ENCODE peak calls at places on chromosomes 4 and X, in four cellular contexts. One of them, this sample, is unnamed.

GRCh38 chr4:152983774-152984411 is 47.8 kb downstream of the FHDC1 start:
- DNase-seq in A549: peak
- DNase-seq in K562: no peak
- DNase-seq in WTC11: no peak
- DNase-seq in this sample: no peak

GRCh38 chrX:3526084-3526483 is 179.6 kb upstream of the MXRA5 start:
- DNase-seq in K562: no peak
- DNase-seq in A549: no peak
- DNase-seq in WTC11: no peak
- DNase-seq in this sample: no peak

GRCh38 chrX:115226929-115227328 is 7.0 kb downstream of the LRCH2 start:
- DNase-seq in K562: no peak
- DNase-seq in WTC11: peak
- DNase-seq in A549: peak
- DNase-seq in this sample: peak

GRCh38 chrX:16834811-16835210 is 35.4 kb downstream of the RBBP7 start:
- DNase-seq in A549: no peak
- DNase-seq in K562: no peak
- DNase-seq in WTC11: no peak
- DNase-seq in this sample: no peak

GRCh38 chrX:2654436-2655340 is 36.4 kb upstream of the CD99 start:
- DNase-seq in A549: peak
- DNase-seq in WTC11: no peak
- DNase-seq in K562: peak
- DNase-seq in this sample: peak

GRCh38 chrX:71216446-71216845 is 6.6 kb upstream of the GJB1 start:
- DNase-seq in A549: no peak
- DNase-seq in K562: no peak
- DNase-seq in WTC11: no peak
- DNase-seq in this sample: peak

GRCh38 chr4:189092596-189092995 is 848.1 kb upstream of the FRG1 start:
- DNase-seq in A549: no peak
- DNase-seq in WTC11: no peak
- DNase-seq in K562: no peak
- DNase-seq in this sample: no peak

GRCh38 chrX:106619797-106620196 is 8.0 kb downstream of the RADX start:
- DNase-seq in K562: no peak
- DNase-seq in A549: peak
- DNase-seq in WTC11: no peak
- DNase-seq in this sample: no peak

GRCh38 chr4:70687821-70688794 is at the start of gene UTP3:
- DNase-seq in K562: peak
- DNase-seq in A549: peak
- DNase-seq in WTC11: peak
- DNase-seq in this sample: peak

GRCh38 chr4:70688795-70689231 is 481 bp downstream of the UTP3 start:
- DNase-seq in WTC11: no peak
- DNase-seq in K562: peak
- DNase-seq in A549: no peak
- DNase-seq in this sample: no peak
- TF ChIP-seq HMGXB4 in WTC11: no peak
- TF ChIP-seq HMGXB4 in K562: no peak
- TF ChIP-seq HMGXB4 in A549: no peak
- TF ChIP-seq HMGXB4 in this sample: no peak

DNA sequence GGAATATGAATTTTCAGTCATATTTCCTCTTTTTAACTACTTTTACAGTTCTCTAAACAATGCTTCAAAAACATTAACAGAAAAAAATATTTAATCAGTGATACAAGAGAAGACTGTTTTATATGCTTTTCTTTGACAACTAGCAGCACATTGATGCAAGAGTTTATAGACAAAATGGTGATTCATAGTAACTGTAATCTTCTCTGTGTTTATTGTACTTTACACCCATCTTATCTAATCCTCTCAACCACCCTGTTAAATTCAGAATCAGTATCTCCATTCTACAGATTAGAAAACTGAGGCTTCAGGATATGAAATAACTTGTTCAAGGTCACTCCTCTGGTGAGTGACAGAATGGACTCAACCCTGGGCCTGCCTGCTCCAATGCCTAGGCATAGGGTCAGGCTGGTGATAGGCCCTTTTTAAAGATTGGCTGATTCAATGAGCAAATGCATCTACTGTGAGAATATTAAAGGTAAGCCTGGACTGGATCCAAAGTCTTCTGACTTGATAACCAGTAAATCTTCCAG is 26.1 kb upstream of the TMEM184C start:
- DNase-seq in A549: no peak
- DNase-seq in K562: no peak
- DNase-seq in WTC11: no peak
- DNase-seq in this sample: no peak
- TF ChIP-seq HMGXB4 in A549: no peak
- TF ChIP-seq HMGXB4 in K562: no peak
- TF ChIP-seq HMGXB4 in WTC11: no peak
- TF ChIP-seq HMGXB4 in this sample: no peak

GRCh38 chrX:101231080-101231479 is 11.5 kb downstream of the DRP2 start:
- DNase-seq in A549: no peak
- DNase-seq in K562: no peak
- DNase-seq in WTC11: no peak
- DNase-seq in this sample: no peak

GRCh38 chrX:101223226-101223625 is 3.6 kb downstream of the DRP2 start:
- DNase-seq in A549: no peak
- DNase-seq in WTC11: no peak
- DNase-seq in K562: no peak
- DNase-seq in this sample: no peak

GRCh38 chrX:101230636-101231035 is 11.1 kb downstream of the DRP2 start:
- DNase-seq in A549: no peak
- DNase-seq in K562: no peak
- DNase-seq in WTC11: no peak
- DNase-seq in this sample: no peak

GRCh38 chrX:101232316-101232715 is 12.7 kb downstream of the DRP2 start:
- DNase-seq in WTC11: no peak
- DNase-seq in K562: no peak
- DNase-seq in A549: no peak
- DNase-seq in this sample: no peak

DNA sequence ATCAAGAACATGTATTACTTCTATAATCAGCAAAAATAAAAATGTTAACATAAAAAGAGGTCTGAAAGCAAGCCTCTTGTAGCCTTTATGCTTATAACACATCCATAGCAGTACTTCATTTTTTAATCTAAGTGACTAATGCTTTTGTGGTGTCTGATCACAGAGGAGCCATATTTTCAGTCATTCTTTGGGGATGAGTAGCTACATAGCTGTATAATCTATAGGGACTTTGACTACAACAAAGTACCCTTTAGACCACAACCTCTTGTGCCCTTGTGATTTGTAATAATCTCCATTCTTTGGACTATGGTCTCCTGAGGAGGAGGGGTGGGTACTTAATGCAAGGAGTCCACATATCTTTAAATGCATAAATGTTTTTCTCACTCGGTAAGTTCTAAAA is 9.6 kb downstream of the DRP2 start:
- DNase-seq in K562: no peak
- DNase-seq in A549: no peak
- DNase-seq in WTC11: no peak
- DNase-seq in this sample: no peak
- TF ChIP-seq HMGXB4 in K562: no peak
- TF ChIP-seq HMGXB4 in A549: no peak
- TF ChIP-seq HMGXB4 in WTC11: no peak
- TF ChIP-seq HMGXB4 in this sample: no peak

DNA sequence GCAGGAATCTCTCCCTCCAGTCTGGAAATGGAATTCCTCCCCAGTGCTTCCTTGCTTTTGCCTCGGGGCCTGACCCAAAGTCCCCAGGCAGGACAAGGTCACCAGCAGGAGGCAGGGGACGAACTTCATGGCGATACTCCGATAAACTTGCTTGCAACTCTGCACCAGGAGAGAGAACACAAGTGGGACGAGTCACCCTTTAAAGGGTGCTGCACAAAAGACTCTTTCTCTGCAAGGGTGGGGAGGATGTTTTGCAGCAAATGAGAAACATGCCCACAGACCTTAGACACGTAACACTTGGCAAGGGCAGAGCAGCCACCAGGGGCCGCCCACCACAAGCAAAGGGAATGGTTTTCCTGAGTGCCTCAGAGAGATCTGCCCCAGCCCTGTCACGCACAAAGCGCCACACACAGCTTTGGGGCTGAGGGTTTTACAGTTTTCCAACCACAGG is at the start of gene FGFBP2:
- DNase-seq in A549: peak
- DNase-seq in WTC11: peak
- DNase-seq in K562: peak
- DNase-seq in this sample: peak
- TF ChIP-seq HMGXB4 in A549: no peak
- TF ChIP-seq HMGXB4 in WTC11: no peak
- TF ChIP-seq HMGXB4 in K562: no peak
- TF ChIP-seq HMGXB4 in this sample: no peak

DNA sequence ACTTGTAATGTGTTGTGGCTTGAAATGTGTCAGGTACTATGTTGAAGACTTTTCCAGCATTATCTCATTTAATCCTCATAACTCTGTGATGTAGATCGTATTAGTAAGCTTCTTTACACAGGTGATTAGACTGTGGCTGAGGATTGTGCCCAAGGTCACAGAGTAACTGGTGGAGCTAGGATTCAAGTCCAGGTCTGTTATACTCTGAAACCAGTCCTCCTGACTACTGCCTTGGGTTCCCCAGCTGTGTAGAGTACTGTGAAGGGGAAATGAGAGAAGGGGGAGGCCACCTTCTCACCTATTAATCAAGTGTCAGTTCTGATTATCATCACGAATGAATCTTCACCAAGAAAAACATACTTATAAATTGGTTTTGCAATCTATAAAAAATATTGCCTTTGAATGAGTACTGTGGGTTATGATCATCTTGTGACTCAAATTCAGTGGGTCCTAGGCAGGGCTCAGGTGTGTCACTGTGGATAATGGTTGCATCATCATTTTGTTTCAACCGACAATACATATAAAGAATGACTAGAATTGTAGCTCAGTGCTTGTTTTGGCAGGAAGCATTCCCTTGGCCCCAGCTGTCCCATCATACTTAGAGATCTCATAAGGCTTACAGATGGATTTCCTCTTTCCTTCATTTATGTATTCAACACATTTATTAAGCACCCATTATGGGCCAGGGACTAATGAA is 4.5 kb downstream of the GK start:
- DNase-seq in A549: no peak
- DNase-seq in K562: no peak
- DNase-seq in WTC11: no peak
- DNase-seq in this sample: no peak
- TF ChIP-seq HMGXB4 in A549: no peak
- TF ChIP-seq HMGXB4 in K562: no peak
- TF ChIP-seq HMGXB4 in WTC11: no peak
- TF ChIP-seq HMGXB4 in this sample: no peak

DNA sequence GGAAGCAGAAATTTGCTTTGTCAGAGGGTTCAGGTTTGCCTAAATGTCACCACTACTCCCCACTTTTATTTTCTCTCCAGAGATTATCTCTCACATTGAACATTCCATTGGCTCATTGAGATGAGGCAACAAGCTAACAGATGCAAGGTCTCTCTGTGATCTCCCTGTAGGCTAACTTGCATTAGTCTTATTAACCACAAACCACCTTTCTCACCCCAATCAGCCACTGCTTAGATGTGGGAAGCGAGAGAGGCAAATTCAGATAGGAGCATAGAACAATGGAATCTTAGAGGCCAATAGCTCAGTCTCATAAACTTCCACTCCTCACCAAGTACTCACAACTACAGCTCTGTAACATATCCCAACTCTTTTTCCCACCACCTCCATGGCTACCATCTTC is 226.5 kb downstream of the KDR start:
- DNase-seq in A549: no peak
- DNase-seq in WTC11: no peak
- DNase-seq in K562: no peak
- DNase-seq in this sample: no peak
- TF ChIP-seq HMGXB4 in A549: no peak
- TF ChIP-seq HMGXB4 in WTC11: no peak
- TF ChIP-seq HMGXB4 in K562: no peak
- TF ChIP-seq HMGXB4 in this sample: no peak

DNA sequence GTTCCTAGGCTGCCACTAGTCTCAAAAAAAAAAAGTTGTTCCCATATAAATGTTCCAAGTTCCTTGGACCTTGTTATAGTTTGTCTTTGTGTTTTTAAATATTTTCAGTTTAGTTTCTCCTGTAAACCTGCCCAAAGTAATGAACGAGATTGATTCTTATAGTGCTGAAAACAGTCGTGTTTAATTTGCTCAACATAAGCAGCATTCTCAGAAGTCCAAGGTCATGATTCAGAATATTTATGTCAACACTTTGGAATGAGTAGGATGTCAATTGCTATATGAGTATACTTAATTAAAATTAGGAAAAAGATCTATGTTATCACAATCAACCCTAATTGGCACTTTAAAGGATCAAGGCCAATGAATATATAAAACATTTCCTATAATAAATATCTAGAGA is 510.9 kb downstream of the PPP4R3C start:
- DNase-seq in A549: no peak
- DNase-seq in K562: no peak
- DNase-seq in WTC11: no peak
- DNase-seq in this sample: no peak
- TF ChIP-seq HMGXB4 in A549: no peak
- TF ChIP-seq HMGXB4 in K562: no peak
- TF ChIP-seq HMGXB4 in WTC11: no peak
- TF ChIP-seq HMGXB4 in this sample: no peak